ENCODE peak calls at places on chromosomes 7 and 10, in ten cellular contexts. T is mesenchymal stem cell, Q is A549, P is IMR-90, N is brain microvascular endothelial cell, C is substantia nigra, L is caudate nucleus, H is prostate gland, D is cardiac muscle cell, B is neural progenitor cell. K is an unnamed sample.

GRCh38 chr7:138937484-138937883 is 43.7 kb downstream of the KIAA1549 start:
- DNase-seq in C (no peak), L (no peak), H (no peak), D (no peak), B (no peak), T (no peak), Q (no peak), P (no peak), N (no peak), K (no peak)

GRCh38 chr7:112101083-112101846 is 104.9 kb downstream of the DOCK4 start:
- DNase-seq in D (no peak), H (no peak), Q (no peak), P (no peak), B (no peak), N (no peak), T (no peak), C (no peak), L (no peak), K (no peak)

GRCh38 chr7:99919814-99920618 is 686 bp upstream of the TRIM4 start:
- DNase-seq in H (no peak), Q (peak; percentile 27), C (no peak), N (no peak), P (peak; percentile 9), L (no peak), D (no peak), T (no peak), B (no peak), K (no peak)

GRCh38 chr7:11450246-11450645 is 381.8 kb downstream of the THSD7A start:
- DNase-seq in H (no peak), T (peak; percentile 40), B (no peak), D (no peak), L (no peak), P (no peak), C (no peak), N (no peak), Q (no peak), K (no peak)

GRCh38 chr10:78570633-78571032 is 498.1 kb upstream of the ZMIZ1 start:
- DNase-seq in L (peak; percentile 22), H (peak; percentile 23), B (no peak), P (no peak), Q (no peak), D (peak; percentile 57), C (no peak), N (no peak), T (no peak), K (no peak)

GRCh38 chr7:2299853-2300512 is 14.3 kb downstream of the SNX8 start:
- DNase-seq in L (no peak), C (no peak), T (no peak), Q (no peak), H (no peak), D (no peak), B (no peak), N (no peak), P (no peak), K (no peak)

GRCh38 chr10:117216611-117217195 is 19.4 kb downstream of the KCNK18 start:
- DNase-seq in H (peak; percentile 46), D (peak; percentile 90), L (peak; percentile 37), T (peak; percentile 53), P (peak; percentile 57), C (peak; percentile 36), Q (peak; percentile 78), N (peak; percentile 32), B (peak; percentile 94), K (peak; percentile 77)

GRCh38 chr7:25861704-25862253 is 290.2 kb upstream of the NFE2L3 start:
- DNase-seq in T (peak; percentile 29), C (no peak), N (no peak), P (no peak), L (no peak), H (no peak), Q (no peak), B (no peak), D (no peak), K (no peak)

GRCh38 chr7:130938661-130939060 is 204.7 kb upstream of the KLF14 start:
- DNase-seq in H (no peak), Q (no peak), N (no peak), C (no peak), L (no peak), D (no peak), P (no peak), T (no peak), B (no peak), K (no peak)

GRCh38 chr10:118568327-118568848 is 27.1 kb downstream of the PRLHR start:
- DNase-seq in P (peak; percentile 56), H (peak; percentile 53), Q (peak; percentile 56), N (peak; percentile 46), L (no peak), D (peak; percentile 73), B (peak; percentile 76), C (no peak), T (peak; percentile 65), K (peak; percentile 34)

GRCh38 chr7:126574838-126575250 is 677.9 kb downstream of the GRM8 start:
- DNase-seq in N (peak; percentile 69), P (no peak), B (no peak), L (no peak), Q (peak; percentile 2), D (no peak), C (no peak), H (no peak), T (no peak), K (no peak)

GRCh38 chr7:116772423-116772852 is 89.9 kb upstream of the CAPZA2 start:
- DNase-seq in B (no peak), D (no peak), Q (peak; percentile 85), C (no peak), T (peak; percentile 86), P (peak; percentile 84), N (no peak), H (no peak), L (no peak), K (no peak)

GRCh38 chr7:131482800-131483199 is 73.6 kb downstream of the PODXL start:
- DNase-seq in C (no peak), T (no peak), B (no peak), Q (no peak), H (no peak), L (no peak), D (no peak), P (no peak), N (no peak), K (no peak)

GRCh38 chr10:14008648-14009072 is 322.1 kb downstream of the FRMD4A start:
- DNase-seq in D (no peak), T (peak; percentile 61), Q (no peak), L (no peak), H (no peak), N (no peak), P (peak; percentile 75), B (no peak), C (no peak), K (no peak)
- H3K27ac ChIP-seq in D (no peak overlapping the region), T (peak overlapping the region; percentile 25), Q (no peak overlapping the region), L (no peak overlapping the region), H (no peak overlapping the region), N (peak overlapping the region; percentile 99), P (peak overlapping the region; percentile 57), B (no peak overlapping the region), C (no peak overlapping the region), K (no peak overlapping the region)

DNA sequence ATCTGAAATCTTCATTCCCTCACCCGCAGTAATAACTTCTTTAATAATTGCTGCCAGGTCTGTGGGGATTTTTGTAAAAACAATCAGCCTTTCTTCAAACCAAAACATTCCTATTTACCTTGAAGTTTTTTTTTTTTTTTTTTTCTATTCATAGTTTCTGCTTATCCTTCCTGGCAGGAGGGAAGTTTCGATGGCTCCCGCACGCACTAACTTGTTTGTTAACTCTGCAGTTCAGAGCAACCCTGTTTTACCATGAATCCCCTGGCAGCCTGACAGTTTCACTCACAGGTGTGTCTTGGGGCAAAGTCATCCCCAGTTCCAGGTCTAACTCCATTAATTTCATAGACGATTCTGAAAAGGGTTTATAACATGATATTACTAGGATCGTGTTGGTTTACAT is 149.3 kb downstream of the KLF6 start:
- DNase-seq in N (no peak), L (no peak), Q (no peak), T (no peak), D (no peak), C (no peak), P (no peak), H (peak; percentile 83), B (no peak), K (no peak)
- H3K27ac ChIP-seq in N (no peak overlapping the region), L (no peak overlapping the region), Q (no peak overlapping the region), T (no peak overlapping the region), D (no peak overlapping the region), C (no peak overlapping the region), P (no peak overlapping the region), H (no peak overlapping the region), B (no peak overlapping the region), K (no peak overlapping the region)

DNA sequence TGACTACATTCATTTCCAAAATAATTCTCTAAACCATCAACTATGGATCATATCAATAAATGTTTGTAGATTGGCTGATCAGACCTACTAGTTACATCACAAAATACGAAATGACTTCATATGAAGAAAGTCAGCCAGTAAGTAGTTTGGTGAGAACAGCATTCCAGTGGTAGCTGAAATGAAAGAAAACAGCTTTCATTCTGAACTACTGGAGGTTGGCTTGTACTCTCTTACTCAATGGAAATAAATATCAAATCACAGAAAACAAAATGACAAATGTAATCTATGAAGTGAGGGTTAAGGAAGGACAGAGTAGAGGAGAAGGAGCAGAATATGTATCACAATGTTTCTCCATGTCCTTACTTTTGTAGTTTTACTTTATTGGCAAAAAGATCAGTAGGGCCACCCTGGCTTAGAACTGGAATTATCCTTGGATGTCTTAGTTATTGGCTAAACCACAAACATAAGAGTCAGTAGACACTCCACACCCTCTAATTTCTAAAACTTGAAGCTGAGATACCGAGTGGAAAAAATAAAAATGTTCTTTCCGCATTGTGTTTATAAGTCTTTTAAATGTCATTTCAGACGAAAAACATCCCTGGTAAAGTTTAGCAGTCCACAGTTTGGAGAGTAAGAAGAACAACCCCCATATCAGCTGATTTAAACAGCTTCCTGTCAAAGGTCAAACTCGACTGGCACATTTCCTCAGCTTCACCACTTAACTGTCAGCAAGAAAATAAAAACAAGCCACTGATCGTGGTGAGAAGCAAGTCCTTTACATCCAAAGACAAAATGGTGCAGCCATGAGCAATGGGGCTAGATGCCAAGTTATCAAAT is 74.1 kb upstream of the DGKI start:
- DNase-seq in T (peak; percentile 82), C (no peak), L (no peak), D (no peak), H (no peak), Q (no peak), N (no peak), P (peak; percentile 55), B (no peak), K (no peak)
- H3K27ac ChIP-seq in T (peak overlapping the region; percentile 12), C (no peak overlapping the region), L (no peak overlapping the region), D (peak overlapping the region; percentile 78), H (no peak overlapping the region), Q (no peak overlapping the region), N (peak overlapping the region; percentile 49), P (peak overlapping the region; percentile 15), B (no peak overlapping the region), K (no peak overlapping the region)

DNA sequence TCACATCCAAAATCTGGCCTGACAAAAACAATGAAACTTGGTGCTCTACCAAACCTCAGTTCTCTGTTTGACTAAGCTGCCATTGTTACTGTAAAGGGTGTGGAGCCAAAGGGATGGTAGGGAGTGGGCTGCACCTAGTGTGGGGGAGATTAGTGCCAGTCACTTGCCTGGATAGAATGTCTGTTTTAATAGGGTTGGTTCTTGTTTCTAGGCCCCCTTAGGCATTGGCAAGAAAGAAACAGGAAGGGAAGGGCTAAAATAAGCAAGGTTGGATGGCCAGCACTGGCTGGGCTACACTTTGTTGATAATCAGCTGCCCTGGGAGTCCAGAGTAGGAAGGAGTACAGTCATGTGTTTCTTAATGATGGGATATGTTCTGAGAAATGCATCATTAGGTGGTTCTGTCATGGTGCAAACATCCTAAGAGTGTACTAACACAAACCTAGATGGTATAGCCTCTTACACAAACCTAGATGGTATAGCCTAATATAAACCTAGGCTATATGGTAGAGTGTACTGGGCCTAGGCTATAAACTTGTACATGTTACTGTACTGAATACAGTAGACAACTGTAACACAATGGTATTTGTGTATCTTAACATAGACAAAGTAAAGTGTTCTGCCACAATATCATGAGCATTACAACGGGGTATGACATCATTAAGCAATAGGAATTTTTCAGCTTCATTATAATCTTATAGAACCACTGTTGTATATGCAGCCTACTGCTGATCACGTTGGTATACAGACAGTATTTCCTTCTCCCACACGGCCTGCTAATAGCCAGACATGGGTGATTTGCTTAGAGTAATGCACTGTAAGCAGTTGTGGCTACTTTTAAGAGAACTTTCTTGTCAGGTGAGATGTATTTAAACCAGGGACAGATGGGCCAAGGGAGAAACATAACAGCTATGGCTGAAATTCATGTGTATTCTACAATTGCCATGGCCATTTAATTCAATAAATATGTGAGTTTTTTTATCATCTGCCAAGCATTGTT is 15.4 kb downstream of the BBIP1 start:
- DNase-seq in B (no peak), H (no peak), D (no peak), Q (no peak), T (peak; percentile 23), P (peak; percentile 26), L (no peak), N (no peak), C (no peak), K (no peak)
- H3K27ac ChIP-seq in B (no peak overlapping the region), H (no peak overlapping the region), D (peak overlapping the region; percentile 2), Q (peak overlapping the region; percentile 64), T (no peak overlapping the region), P (no peak overlapping the region), L (no peak overlapping the region), N (no peak overlapping the region), C (no peak overlapping the region), K (no peak overlapping the region)

K was measured in WERI-Rb-1.